ENCODE peak calls at places on chromosome 15, in four cellular contexts. X is A549, M is transverse colon, P is suprapubic skin. G is an unnamed sample.

GRCh38 chr15:80265021-80265420 is 13.0 kb upstream of the CTXND1 start:
- DNase-seq in P (no peak), X (no peak), M (no peak), G (no peak)

GRCh38 chr15:24945711-24946110 is 9.1 kb upstream of the SNRPN start:
- DNase-seq in X (no peak), M (no peak), P (no peak), G (no peak)

GRCh38 chr15:70050447-70050846 is 47.3 kb downstream of the TLE3 start:
- DNase-seq in X (no peak), M (no peak), P (peak; percentile 29), G (peak; percentile 3)

GRCh38 chr15:35019401-35020327 is 31.6 kb upstream of the ZNF770 start:
- DNase-seq in P (no peak), M (no peak), X (peak; percentile 41), G (no peak)

GRCh38 chr15:63086271-63086670 is 35.4 kb upstream of the LACTB start:
- DNase-seq in X (no peak), M (no peak), P (no peak), G (no peak)

GRCh38 chr15:38144921-38145320 is 107.7 kb upstream of the SPRED1 start:
- DNase-seq in X (no peak), P (no peak), M (no peak), G (no peak)

GRCh38 chr15:52180196-52180835 is 10.9 kb downstream of the GNB5 start:
- DNase-seq in X (no peak), M (peak; percentile 42), P (no peak), G (no peak)

GRCh38 chr15:49855917-49856637 is 235.2 kb downstream of the DTWD1 start:
- DNase-seq in M (no peak), X (peak; percentile 91), P (no peak), G (no peak)

GRCh38 chr15:84911879-84912660 is 27.6 kb downstream of the SLC28A1 start:
- DNase-seq in X (peak; percentile 96), P (peak; percentile 89), M (peak; percentile 61), G (peak; percentile 61)

GRCh38 chr15:90598053-90598577 is 68.4 kb downstream of the CRTC3 start:
- DNase-seq in P (peak; percentile 82), X (peak; percentile 56), M (peak; percentile 79), G (peak; percentile 11)

GRCh38 chr15:73233623-73234022 is 135.1 kb downstream of the HCN4 start:
- DNase-seq in M (no peak), X (no peak), P (no peak), G (no peak)

GRCh38 chr15:26712350-26712749 is 60.5 kb downstream of the GABRB3 start:
- DNase-seq in M (no peak), X (no peak), P (no peak), G (no peak)

GRCh38 chr15:84919268-84919667 is 34.8 kb downstream of the SLC28A1 start:
- DNase-seq in X (no peak), P (no peak), M (no peak), G (no peak)

GRCh38 chr15:86018679-86019078 is 61.0 kb upstream of the AGBL1 start:
- DNase-seq in M (no peak), X (no peak), P (no peak), G (no peak)

GRCh38 chr15:37814847-37815246 is 119.6 kb upstream of the TMCO5A start:
- DNase-seq in M (no peak), P (no peak), X (no peak), G (no peak)

GRCh38 chr15:41940441-41940857 is 31.9 kb downstream of the EHD4 start:
- DNase-seq in P (peak; percentile 49), M (no peak), X (peak; percentile 38), G (no peak)

GRCh38 chr15:65306551-65306950 is 2.1 kb downstream of the RNU5B-1 start:
- DNase-seq in X (no peak), M (no peak), P (no peak), G (no peak)

GRCh38 chr15:75349851-75350588 is 3.2 kb downstream of the NEIL1 start:
- DNase-seq in X (no peak), M (peak; percentile 66), P (no peak), G (no peak)

GRCh38 chr15:78853500-78853899 is 19.2 kb upstream of the MORF4L1 start:
- DNase-seq in X (no peak), P (no peak), M (no peak), G (no peak)

GRCh38 chr15:61762682-61763081 is 297.6 kb downstream of the VPS13C start:
- DNase-seq in P (no peak), X (no peak), M (no peak), G (no peak)

GRCh38 chr15:78925956-78926743 is 18.7 kb downstream of the CTSH start:
- DNase-seq in M (no peak), X (no peak), P (no peak), G (no peak)

GRCh38 chr15:80609111-80609510 is 86.0 kb upstream of the ABHD17C start:
- DNase-seq in P (no peak), M (no peak), X (no peak), G (no peak)

GRCh38 chr15:86645861-86646393 is 566.3 kb downstream of the AGBL1 start:
- DNase-seq in M (no peak), P (no peak), X (no peak), G (no peak)

GRCh38 chr15:80892414-80892813 is 97.2 kb downstream of the MESD start:
- DNase-seq in X (no peak), P (no peak), M (no peak), G (no peak)

GRCh38 chr15:76533995-76534394 is 197.4 kb downstream of the ISL2 start:
- DNase-seq in M (no peak), P (no peak), X (no peak), G (no peak)

GRCh38 chr15:70539912-70540520 is 223.3 kb downstream of the UACA start:
- DNase-seq in M (no peak), X (no peak), P (peak; percentile 32), G (no peak)

GRCh38 chr15:74613953-74614743 is 1.5 kb upstream of the CLK3 start:
- DNase-seq in X (no peak), M (no peak), P (no peak), G (no peak)

GRCh38 chr15:33086500-33087141 is 107.9 kb downstream of the FMN1 start:
- DNase-seq in X (peak; percentile 71), P (no peak), M (no peak), G (no peak)

GRCh38 chr15:70892002-70892911 is at the start of the genes LRRC49 and THAP10:
- DNase-seq in M (peak; percentile 84), X (peak; percentile 98), P (peak; percentile 91), G (peak; percentile 89)

GRCh38 chr15:38275951-38276350 is 23.3 kb downstream of the SPRED1 start:
- DNase-seq in M (no peak), X (no peak), P (no peak), G (no peak)

GRCh38 chr15:50353251-50353998 is 1.6 kb downstream of the GABPB1 start:
- DNase-seq in P (no peak), M (no peak), X (peak; percentile 17), G (no peak)

GRCh38 chr15:92624401-92624991 is 31.1 kb downstream of the FAM174B start:
- DNase-seq in X (no peak), M (peak; percentile 19), P (no peak), G (peak; percentile 72)
- TF ChIP-seq EP300 in X (no peak), M (no peak), P (no peak), G (no peak)

GRCh38 chr15:40055576-40056293 is 16.8 kb upstream of the SRP14 start:
- DNase-seq in M (no peak), X (no peak), P (peak; percentile 68), G (no peak)
- H3K4me3 ChIP-seq in M (no peak overlapping the region), X (no peak overlapping the region), P (no peak overlapping the region), G (no peak overlapping the region)

GRCh38 chr15:100614336-100614735 is 11.9 kb downstream of the ASB7 start:
- DNase-seq in X (no peak), P (no peak), M (peak; percentile 50), G (no peak)

GRCh38 chr15:100612539-100612938 is 10.2 kb downstream of the ASB7 start:
- DNase-seq in X (no peak), P (no peak), M (no peak), G (no peak)

GRCh38 chr15:100614918-100615317 is 12.5 kb downstream of the ASB7 start:
- DNase-seq in M (peak; percentile 49), X (no peak), P (no peak), G (no peak)

GRCh38 chr15:100615801-100616200 is 13.4 kb downstream of the ASB7 start:
- DNase-seq in P (no peak), M (no peak), X (no peak), G (no peak)

DNA sequence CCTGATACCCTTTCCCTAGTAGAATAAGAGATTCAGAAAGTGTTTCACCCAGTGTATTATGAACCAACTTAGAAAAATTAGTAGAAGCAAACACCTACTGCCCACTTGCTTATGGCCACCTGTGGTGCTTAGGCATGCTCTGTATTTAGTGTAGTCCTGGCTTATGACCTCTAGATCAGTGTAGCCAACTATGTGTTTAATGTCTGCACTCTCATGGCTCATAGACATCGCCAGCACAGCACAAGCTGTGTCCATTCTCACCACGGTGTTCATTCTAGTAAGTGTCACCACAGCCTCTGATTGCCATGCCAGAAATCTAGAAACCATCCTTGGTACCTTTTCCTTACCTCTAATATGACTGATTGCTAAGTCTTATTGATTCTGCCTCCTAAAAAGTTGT is 14.3 kb downstream of the ASB7 start:
- DNase-seq in M (no peak), P (no peak), X (no peak), G (no peak)
- H3K27ac ChIP-seq in M (no peak overlapping the region), P (no peak overlapping the region), X (no peak overlapping the region), G (no peak overlapping the region)

GRCh38 chr15:89426500-89426899 is 69.9 kb downstream of the RHCG start:
- DNase-seq in M (no peak), X (no peak), P (no peak), G (no peak)
- TF ChIP-seq EP300 in M (no peak), X (no peak), P (no peak), G (no peak)

GRCh38 chr15:83105450-83105849 is 2.0 kb upstream of the TM6SF1 start:
- DNase-seq in M (no peak), P (peak; percentile 43), X (no peak), G (no peak)
- H3K4me3 ChIP-seq in M (no peak overlapping the region), P (no peak overlapping the region), X (no peak overlapping the region), G (no peak overlapping the region)

DNA sequence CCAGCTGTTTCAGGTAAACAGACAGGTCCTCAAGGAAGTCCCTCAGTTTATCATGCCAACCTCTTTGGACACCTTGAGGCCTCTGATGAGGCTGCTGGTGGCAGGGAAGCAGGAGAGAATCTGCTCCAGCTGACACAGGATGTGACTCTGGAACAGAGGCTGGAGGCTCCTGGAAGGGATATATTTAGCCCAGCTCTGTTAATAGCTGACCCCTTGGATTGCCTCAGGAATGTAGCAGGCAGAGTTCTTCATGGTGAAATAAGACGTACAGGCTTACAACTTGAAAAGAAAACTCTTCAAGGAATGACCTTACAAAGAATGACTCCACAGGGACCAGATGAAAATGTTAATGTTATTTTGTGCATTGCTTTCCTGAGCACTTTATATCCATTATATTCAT is 90.5 kb downstream of the AQP9 start:
- DNase-seq in M (no peak), P (no peak), X (peak; percentile 40), G (no peak)
- H3K27ac ChIP-seq in M (no peak overlapping the region), P (no peak overlapping the region), X (peak overlapping the region; percentile 41), G (no peak overlapping the region)

GRCh38 chr15:36358094-36358961 is 221.1 kb upstream of the CDIN1 start:
- DNase-seq in P (no peak), X (no peak), M (no peak), G (no peak)
- TF ChIP-seq EP300 in P (no peak), X (no peak), M (no peak), G (no peak)

G was measured in upper lobe of left lung.